ENCODE peak calls at places on chromosomes 16 and 17, in five cellular contexts. One of them, this sample, is unnamed.

GRCh38 chr17:17888821-17889220 is 52.0 kb upstream of the SREBF1 start:
- DNase-seq in heart right ventricle: no peak
- DNase-seq in bronchial epithelial cell: no peak
- DNase-seq in epithelial cell of esophagus: no peak
- DNase-seq in HL-60: no peak
- DNase-seq in this sample: no peak

GRCh38 chr16:81421536-81421935 is 23.1 kb upstream of the CMIP start:
- DNase-seq in heart right ventricle: no peak
- DNase-seq in bronchial epithelial cell: no peak
- DNase-seq in epithelial cell of esophagus: no peak
- DNase-seq in HL-60: no peak
- DNase-seq in this sample: no peak

GRCh38 chr17:19310151-19310550 is 52.4 kb downstream of the B9D1 start:
- DNase-seq in heart right ventricle: no peak
- DNase-seq in bronchial epithelial cell: no peak
- DNase-seq in epithelial cell of esophagus: no peak
- DNase-seq in HL-60: no peak
- DNase-seq in this sample: no peak

GRCh38 chr17:45410144-45411091 is 22.3 kb downstream of the ARHGAP27 start:
- DNase-seq in heart right ventricle: peak; percentile 66
- DNase-seq in bronchial epithelial cell: no peak
- DNase-seq in epithelial cell of esophagus: no peak
- DNase-seq in HL-60: peak; percentile 83
- DNase-seq in this sample: no peak

GRCh38 chr17:71633391-71633849 is 487.4 kb upstream of the SOX9 start:
- DNase-seq in heart right ventricle: no peak
- DNase-seq in bronchial epithelial cell: peak; percentile 100
- DNase-seq in epithelial cell of esophagus: peak; percentile 98
- DNase-seq in HL-60: no peak
- DNase-seq in this sample: no peak

GRCh38 chr17:50219939-50220465 is 18.6 kb upstream of the COL1A1 start:
- DNase-seq in heart right ventricle: no peak
- DNase-seq in bronchial epithelial cell: peak; percentile 25
- DNase-seq in epithelial cell of esophagus: no peak
- DNase-seq in HL-60: no peak
- DNase-seq in this sample: no peak

GRCh38 chr16:86821933-86822332 is 243.6 kb downstream of the FOXL1 start:
- DNase-seq in heart right ventricle: no peak
- DNase-seq in bronchial epithelial cell: no peak
- DNase-seq in epithelial cell of esophagus: no peak
- DNase-seq in HL-60: no peak
- DNase-seq in this sample: no peak

GRCh38 chr17:8210761-8211458 is 535 bp upstream of the AURKB start:
- DNase-seq in heart right ventricle: no peak
- DNase-seq in bronchial epithelial cell: no peak
- DNase-seq in epithelial cell of esophagus: no peak
- DNase-seq in HL-60: no peak
- DNase-seq in this sample: no peak

GRCh38 chr17:48322060-48322459 is 108.0 kb downstream of the SKAP1 start:
- DNase-seq in heart right ventricle: no peak
- DNase-seq in bronchial epithelial cell: peak; percentile 10
- DNase-seq in epithelial cell of esophagus: peak; percentile 8
- DNase-seq in HL-60: no peak
- DNase-seq in this sample: no peak

GRCh38 chr16:50970221-50970620 is 180.8 kb downstream of the SALL1 start:
- DNase-seq in heart right ventricle: no peak
- DNase-seq in bronchial epithelial cell: no peak
- DNase-seq in epithelial cell of esophagus: no peak
- DNase-seq in HL-60: no peak
- DNase-seq in this sample: no peak

GRCh38 chr16:2507679-2508064 is 6.1 kb upstream of the ATP6V0C start:
- DNase-seq in heart right ventricle: no peak
- DNase-seq in bronchial epithelial cell: no peak
- DNase-seq in epithelial cell of esophagus: no peak
- DNase-seq in HL-60: peak; percentile 79
- DNase-seq in this sample: no peak

GRCh38 chr16:1687427-1688316 is 9.6 kb downstream of the JPT2 start:
- DNase-seq in heart right ventricle: no peak
- DNase-seq in bronchial epithelial cell: no peak
- DNase-seq in epithelial cell of esophagus: no peak
- DNase-seq in HL-60: no peak
- DNase-seq in this sample: no peak

GRCh38 chr17:50635720-50636144 is 1.1 kb downstream of the ABCC3 start:
- DNase-seq in heart right ventricle: no peak
- DNase-seq in bronchial epithelial cell: no peak
- DNase-seq in epithelial cell of esophagus: no peak
- DNase-seq in HL-60: no peak
- DNase-seq in this sample: no peak

GRCh38 chr17:18257268-18257681 is 1.3 kb downstream of the FLII start:
- DNase-seq in heart right ventricle: no peak
- DNase-seq in bronchial epithelial cell: peak; percentile 64
- DNase-seq in epithelial cell of esophagus: peak; percentile 75
- DNase-seq in HL-60: no peak
- DNase-seq in this sample: no peak

GRCh38 chr16:87762071-87762571 is 3.7 kb downstream of the KLHDC4 start:
- DNase-seq in heart right ventricle: no peak
- DNase-seq in bronchial epithelial cell: no peak
- DNase-seq in epithelial cell of esophagus: no peak
- DNase-seq in HL-60: no peak
- DNase-seq in this sample: no peak

GRCh38 chr16:79294568-79294967 is 306.0 kb downstream of the MAF start:
- DNase-seq in heart right ventricle: no peak
- DNase-seq in bronchial epithelial cell: no peak
- DNase-seq in epithelial cell of esophagus: no peak
- DNase-seq in HL-60: no peak
- DNase-seq in this sample: no peak

GRCh38 chr16:81945665-81946064 is 65.6 kb downstream of the SDR42E1 start:
- DNase-seq in heart right ventricle: no peak
- DNase-seq in bronchial epithelial cell: no peak
- DNase-seq in epithelial cell of esophagus: no peak
- DNase-seq in HL-60: no peak
- DNase-seq in this sample: no peak

GRCh38 chr17:57451126-57451690 is 194.9 kb downstream of the MSI2 start:
- DNase-seq in heart right ventricle: no peak
- DNase-seq in bronchial epithelial cell: no peak
- DNase-seq in epithelial cell of esophagus: no peak
- DNase-seq in HL-60: no peak
- DNase-seq in this sample: no peak

GRCh38 chr17:46782250-46782953 is 36.1 kb downstream of the WNT3 start:
- DNase-seq in heart right ventricle: no peak
- DNase-seq in bronchial epithelial cell: peak; percentile 35
- DNase-seq in epithelial cell of esophagus: peak; percentile 60
- DNase-seq in HL-60: peak; percentile 14
- DNase-seq in this sample: no peak

GRCh38 chr17:9273334-9274118 is 252.2 kb downstream of the NTN1 start:
- DNase-seq in heart right ventricle: peak; percentile 23
- DNase-seq in bronchial epithelial cell: no peak
- DNase-seq in epithelial cell of esophagus: no peak
- DNase-seq in HL-60: no peak
- DNase-seq in this sample: no peak

GRCh38 chr17:760371-760770 is 8.3 kb upstream of the GEMIN4 start:
- DNase-seq in heart right ventricle: peak; percentile 62
- DNase-seq in bronchial epithelial cell: no peak
- DNase-seq in epithelial cell of esophagus: no peak
- DNase-seq in HL-60: no peak
- DNase-seq in this sample: no peak

GRCh38 chr16:66798162-66798561 is 3.2 kb downstream of the TERB1 start:
- DNase-seq in heart right ventricle: no peak
- DNase-seq in bronchial epithelial cell: peak; percentile 3
- DNase-seq in epithelial cell of esophagus: peak; percentile 10
- DNase-seq in HL-60: no peak
- DNase-seq in this sample: no peak

GRCh38 chr17:18025596-18026407 is 13.2 kb downstream of the ATPAF2 start:
- DNase-seq in heart right ventricle: no peak
- DNase-seq in bronchial epithelial cell: peak; percentile 85
- DNase-seq in epithelial cell of esophagus: peak; percentile 93
- DNase-seq in HL-60: no peak
- DNase-seq in this sample: no peak

GRCh38 chr17:42553161-42553818 is 567 bp downstream of the HSD17B1 start:
- DNase-seq in heart right ventricle: no peak
- DNase-seq in bronchial epithelial cell: peak; percentile 81
- DNase-seq in epithelial cell of esophagus: peak; percentile 93
- DNase-seq in HL-60: no peak
- DNase-seq in this sample: no peak

GRCh38 chr17:31560836-31561235 is 169.4 kb downstream of the RAB11FIP4 start:
- DNase-seq in heart right ventricle: no peak
- DNase-seq in bronchial epithelial cell: no peak
- DNase-seq in epithelial cell of esophagus: no peak
- DNase-seq in HL-60: no peak
- DNase-seq in this sample: no peak

GRCh38 chr17:72219136-72219823 is 98.5 kb downstream of the SOX9 start:
- DNase-seq in heart right ventricle: no peak
- DNase-seq in bronchial epithelial cell: no peak
- DNase-seq in epithelial cell of esophagus: no peak
- DNase-seq in HL-60: no peak
- DNase-seq in this sample: no peak

GRCh38 chr17:33523577-33523981 is 230.5 kb upstream of the ASIC2 start:
- DNase-seq in heart right ventricle: no peak
- DNase-seq in bronchial epithelial cell: no peak
- DNase-seq in epithelial cell of esophagus: no peak
- DNase-seq in HL-60: peak; percentile 29
- DNase-seq in this sample: no peak

GRCh38 chr16:22948058-22948602 is 134.2 kb downstream of the HS3ST2 start:
- DNase-seq in heart right ventricle: no peak
- DNase-seq in bronchial epithelial cell: no peak
- DNase-seq in epithelial cell of esophagus: no peak
- DNase-seq in HL-60: peak; percentile 5
- DNase-seq in this sample: no peak

GRCh38 chr16:12390074-12390473 is 413.5 kb downstream of the SNX29 start:
- DNase-seq in heart right ventricle: no peak
- DNase-seq in bronchial epithelial cell: no peak
- DNase-seq in epithelial cell of esophagus: no peak
- DNase-seq in HL-60: no peak
- DNase-seq in this sample: no peak

GRCh38 chr16:84928679-84929420 is 82.5 kb downstream of the ZDHHC7 start:
- DNase-seq in heart right ventricle: peak; percentile 61
- DNase-seq in bronchial epithelial cell: no peak
- DNase-seq in epithelial cell of esophagus: no peak
- DNase-seq in HL-60: no peak
- DNase-seq in this sample: no peak

GRCh38 chr17:75652341-75652740 is 14.6 kb downstream of the RECQL5 start:
- DNase-seq in heart right ventricle: no peak
- DNase-seq in bronchial epithelial cell: no peak
- DNase-seq in epithelial cell of esophagus: no peak
- DNase-seq in HL-60: no peak
- DNase-seq in this sample: no peak

GRCh38 chr17:75649687-75650086 is 16.5 kb downstream of the SMIM5 start:
- DNase-seq in heart right ventricle: no peak
- DNase-seq in bronchial epithelial cell: no peak
- DNase-seq in epithelial cell of esophagus: no peak
- DNase-seq in HL-60: no peak
- DNase-seq in this sample: no peak

GRCh38 chr17:75650874-75651273 is 16.1 kb downstream of the RECQL5 start:
- DNase-seq in heart right ventricle: no peak
- DNase-seq in bronchial epithelial cell: no peak
- DNase-seq in epithelial cell of esophagus: no peak
- DNase-seq in HL-60: no peak
- DNase-seq in this sample: no peak

GRCh38 chr17:75654176-75654575 is 12.8 kb downstream of the RECQL5 start:
- DNase-seq in heart right ventricle: no peak
- DNase-seq in bronchial epithelial cell: no peak
- DNase-seq in epithelial cell of esophagus: peak; percentile 43
- DNase-seq in HL-60: no peak
- DNase-seq in this sample: no peak

GRCh38 chr17:75652934-75653549 is 13.9 kb downstream of the RECQL5 start:
- DNase-seq in heart right ventricle: no peak
- DNase-seq in bronchial epithelial cell: peak; percentile 31
- DNase-seq in epithelial cell of esophagus: peak; percentile 37
- DNase-seq in HL-60: peak; percentile 24
- DNase-seq in this sample: no peak
- TF ChIP-seq CTCF in heart right ventricle: peak; percentile 62
- TF ChIP-seq CTCF in bronchial epithelial cell: peak; percentile 81
- TF ChIP-seq CTCF in epithelial cell of esophagus: peak; percentile 75
- TF ChIP-seq CTCF in HL-60: peak; percentile 75
- TF ChIP-seq CTCF in this sample: peak; percentile 82

GRCh38 chr17:36846410-36847292 is 90.6 kb upstream of the LHX1 start:
- DNase-seq in heart right ventricle: no peak
- DNase-seq in bronchial epithelial cell: no peak
- DNase-seq in epithelial cell of esophagus: no peak
- DNase-seq in HL-60: no peak
- DNase-seq in this sample: no peak
- TF ChIP-seq CTCF in heart right ventricle: no peak
- TF ChIP-seq CTCF in bronchial epithelial cell: no peak
- TF ChIP-seq CTCF in epithelial cell of esophagus: no peak
- TF ChIP-seq CTCF in HL-60: no peak
- TF ChIP-seq CTCF in this sample: no peak

GRCh38 chr16:57475711-57476339 is 10.5 kb downstream of the DOK4 start:
- DNase-seq in heart right ventricle: no peak
- DNase-seq in bronchial epithelial cell: no peak
- DNase-seq in epithelial cell of esophagus: peak; percentile 32
- DNase-seq in HL-60: peak; percentile 87
- DNase-seq in this sample: no peak
- TF ChIP-seq CTCF in heart right ventricle: peak; percentile 62
- TF ChIP-seq CTCF in bronchial epithelial cell: peak; percentile 46
- TF ChIP-seq CTCF in epithelial cell of esophagus: peak; percentile 43
- TF ChIP-seq CTCF in HL-60: peak; percentile 72
- TF ChIP-seq CTCF in this sample: peak; percentile 81

GRCh38 chr17:75244133-75244866 is 17.1 kb downstream of the GGA3 start:
- DNase-seq in heart right ventricle: no peak
- DNase-seq in bronchial epithelial cell: no peak
- DNase-seq in epithelial cell of esophagus: no peak
- DNase-seq in HL-60: peak; percentile 98
- DNase-seq in this sample: no peak

GRCh38 chr17:75241996-75242460 is 19.4 kb downstream of the GGA3 start:
- DNase-seq in heart right ventricle: no peak
- DNase-seq in bronchial epithelial cell: no peak
- DNase-seq in epithelial cell of esophagus: peak; percentile 12
- DNase-seq in HL-60: no peak
- DNase-seq in this sample: no peak

GRCh38 chr17:75241502-75241901 is 19.9 kb downstream of the GGA3 start:
- DNase-seq in heart right ventricle: no peak
- DNase-seq in bronchial epithelial cell: no peak
- DNase-seq in epithelial cell of esophagus: no peak
- DNase-seq in HL-60: no peak
- DNase-seq in this sample: no peak

GRCh38 chr17:75241143-75241430 is 20.3 kb downstream of the GGA3 start:
- DNase-seq in heart right ventricle: no peak
- DNase-seq in bronchial epithelial cell: no peak
- DNase-seq in epithelial cell of esophagus: no peak
- DNase-seq in HL-60: no peak
- DNase-seq in this sample: no peak

DNA sequence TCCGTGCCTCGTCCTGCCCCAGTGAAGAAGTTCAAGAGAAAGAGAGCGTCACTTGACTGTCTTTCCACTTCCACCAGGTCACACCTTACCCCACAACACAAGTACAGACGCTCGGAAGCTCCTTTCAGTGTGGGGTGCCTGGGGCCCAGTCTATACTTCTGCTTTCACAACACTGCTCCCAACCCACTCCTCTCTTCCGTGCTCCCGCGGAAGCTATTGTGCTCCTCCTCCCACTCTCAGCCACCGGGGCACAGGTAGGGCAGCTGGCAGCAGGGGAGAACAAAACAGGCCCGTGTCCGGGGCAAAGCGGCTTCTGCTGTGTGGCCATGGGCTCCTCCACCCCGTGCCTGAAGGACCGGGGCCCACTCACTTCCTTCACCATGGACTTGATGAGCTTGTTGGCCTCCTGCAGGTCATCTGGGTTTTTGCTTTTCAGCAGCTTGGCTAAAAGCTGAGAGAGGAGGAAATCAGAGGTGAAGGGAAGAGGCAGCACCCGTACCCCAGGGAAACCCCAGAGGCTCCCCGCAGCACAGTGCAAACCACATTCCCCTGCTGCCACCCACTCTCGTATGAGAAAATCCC is 18.9 kb downstream of the GGA3 start:
- DNase-seq in heart right ventricle: no peak
- DNase-seq in bronchial epithelial cell: no peak
- DNase-seq in epithelial cell of esophagus: no peak
- DNase-seq in HL-60: peak; percentile 72
- DNase-seq in this sample: no peak
- TF ChIP-seq CTCF in heart right ventricle: no peak
- TF ChIP-seq CTCF in bronchial epithelial cell: no peak
- TF ChIP-seq CTCF in epithelial cell of esophagus: no peak
- TF ChIP-seq CTCF in HL-60: no peak
- TF ChIP-seq CTCF in this sample: no peak

This sample was measured in type B pancreatic cell.